ENCODE peak calls at places on chromosomes 2 and 18, in six cellular contexts. R is mesothelial cell of epicardium, Y is hypothalamus, S is iPS DF 6.9, F is T-helper 22 cell, O is NAMALWA. P is an unnamed sample.

GRCh38 chr18:4510709-4511108 is 55.6 kb upstream of the DLGAP1 start:
- DNase-seq in R (no peak), Y (no peak), S (no peak), F (no peak), O (no peak), P (no peak)

GRCh38 chr18:14974576-14974975 is 226.6 kb downstream of the ANKRD30B start:
- DNase-seq in R (no peak), Y (no peak), S (no peak), F (no peak), O (no peak), P (no peak)

GRCh38 chr18:51639541-51639940 is 442.1 kb upstream of the MEX3C start:
- DNase-seq in R (no peak), Y (no peak), S (no peak), F (no peak), O (no peak), P (no peak)

GRCh38 chr2:167383610-167384194 is 495.4 kb downstream of the XIRP2 start:
- DNase-seq in R (no peak), Y (no peak), S (no peak), F (no peak), O (no peak), P (no peak)

GRCh38 chr2:235740821-235741220 is 247.0 kb downstream of the AGAP1 start:
- DNase-seq in R (no peak), Y (no peak), S (peak), F (no peak), O (no peak), P (no peak)

GRCh38 chr2:236939751-236940229 is 145.9 kb upstream of the COPS8 start:
- DNase-seq in R (no peak), Y (no peak), S (no peak), F (no peak), O (no peak), P (no peak)

GRCh38 chr18:32425466-32425865 is 45.2 kb downstream of the GAREM1 start:
- DNase-seq in R (no peak), Y (no peak), S (no peak), F (no peak), O (no peak), P (no peak)

GRCh38 chr2:111071480-111072143 is 49.1 kb upstream of the BCL2L11 start:
- DNase-seq in R (no peak), Y (no peak), S (no peak), F (no peak), O (no peak), P (no peak)

GRCh38 chr18:23793985-23794867 is 105.0 kb downstream of the LAMA3 start:
- DNase-seq in R (no peak), Y (no peak), S (no peak), F (no peak), O (no peak), P (no peak)

GRCh38 chr18:68176901-68177300 is 538.0 kb downstream of the TMX3 start:
- DNase-seq in R (no peak), Y (no peak), S (no peak), F (no peak), O (no peak), P (no peak)

GRCh38 chr18:80034852-80035406 is 695 bp downstream of the RBFA start:
- DNase-seq in R (no peak), Y (no peak), S (no peak), F (no peak), O (no peak), P (no peak)

GRCh38 chr18:74951165-74951760 is 257.7 kb downstream of the PTGR3 start:
- DNase-seq in R (no peak), Y (no peak), S (no peak), F (no peak), O (no peak), P (no peak)

GRCh38 chr18:46469186-46469915 is 187.7 kb downstream of the LOXHD1 start:
- DNase-seq in R (no peak), Y (no peak), S (no peak), F (no peak), O (no peak), P (no peak)

GRCh38 chr2:85215074-85216050 is 82.2 kb downstream of the TCF7L1 start:
- DNase-seq in R (peak), Y (no peak), S (no peak), F (no peak), O (no peak), P (no peak)

GRCh38 chr18:71405142-71405806 is 1116.4 kb downstream of the SOCS6 start:
- DNase-seq in R (no peak), Y (no peak), S (no peak), F (no peak), O (no peak), P (no peak)

GRCh38 chr2:236956641-236957040 is 129.0 kb upstream of the COPS8 start:
- DNase-seq in R (no peak), Y (no peak), S (no peak), F (no peak), O (no peak), P (no peak)

GRCh38 chr2:26292646-26293045 is 47.9 kb downstream of the HADHB start:
- DNase-seq in R (no peak), Y (no peak), S (no peak), F (no peak), O (no peak), P (no peak)

GRCh38 chr2:14628906-14629305 is 3.6 kb upstream of the LRATD1 start:
- DNase-seq in R (no peak), Y (no peak), S (no peak), F (no peak), O (no peak), P (no peak)

GRCh38 chr18:45666006-45666405 is 50.7 kb downstream of the SLC14A2 start:
- DNase-seq in R (no peak), Y (no peak), S (no peak), F (no peak), O (no peak), P (no peak)

GRCh38 chr2:179272406-179273192 is 8.0 kb upstream of the SESTD1 start:
- DNase-seq in R (no peak), Y (no peak), S (no peak), F (no peak), O (no peak), P (no peak)

GRCh38 chr2:217293607-217294006 is 433.7 kb upstream of the TNP1 start:
- DNase-seq in R (no peak), Y (no peak), S (no peak), F (no peak), O (no peak), P (no peak)

GRCh38 chr2:235523021-235523420 is 29.2 kb downstream of the AGAP1 start:
- DNase-seq in R (no peak), Y (no peak), S (no peak), F (no peak), O (no peak), P (no peak)

GRCh38 chr18:21134895-21135294 is 23.3 kb upstream of the ROCK1 start:
- DNase-seq in R (no peak), Y (no peak), S (no peak), F (no peak), O (peak), P (peak)

GRCh38 chr2:158518083-158518482 is 61.3 kb downstream of the PKP4 start:
- DNase-seq in R (no peak), Y (no peak), S (no peak), F (no peak), O (no peak), P (no peak)

GRCh38 chr2:193963472-193964119 is 1693.4 kb upstream of the SLC39A10 start:
- DNase-seq in R (no peak), Y (no peak), S (no peak), F (no peak), O (peak), P (no peak)

GRCh38 chr2:127176371-127177311 is 43.5 kb downstream of the CYP27C1 start:
- DNase-seq in R (no peak), Y (no peak), S (no peak), F (no peak), O (no peak), P (no peak)

GRCh38 chr2:95359035-95359434 is 43.5 kb upstream of the FAHD2A start:
- DNase-seq in R (no peak), Y (no peak), S (no peak), F (no peak), O (no peak), P (no peak)

GRCh38 chr2:54471221-54471711 is 15.1 kb downstream of the SPTBN1 start:
- DNase-seq in R (peak), Y (no peak), S (no peak), F (no peak), O (peak), P (no peak)

GRCh38 chr18:50203801-50204604 is 9.1 kb upstream of the MYO5B start:
- DNase-seq in R (peak), Y (no peak), S (no peak), F (no peak), O (no peak), P (no peak)

GRCh38 chr2:216803803-216804202 is 56.1 kb downstream of the TNP1 start:
- DNase-seq in R (no peak), Y (no peak), S (no peak), F (no peak), O (no peak), P (no peak)

GRCh38 chr2:240957656-240958365 is 40.6 kb upstream of the SNED1 start:
- DNase-seq in R (peak), Y (no peak), S (no peak), F (no peak), O (no peak), P (no peak)

GRCh38 chr2:213129311-213129710 is 22.1 kb downstream of the IKZF2 start:
- DNase-seq in R (no peak), Y (no peak), S (no peak), F (no peak), O (no peak), P (no peak)

GRCh38 chr2:206435738-206436137 is 7.6 kb upstream of the ADAM23 start:
- DNase-seq in R (no peak), Y (no peak), S (no peak), F (no peak), O (no peak), P (no peak)

GRCh38 chr18:52667388-52667787 is 327.4 kb downstream of the DCC start:
- DNase-seq in R (no peak), Y (no peak), S (no peak), F (no peak), O (no peak), P (no peak)

GRCh38 chr2:159714586-159714930 is 2.3 kb downstream of the MARCHF7 start:
- DNase-seq in R (no peak), Y (no peak), S (no peak), F (no peak), O (no peak), P (no peak)

GRCh38 chr2:19806131-19806530 is 95.7 kb downstream of the TTC32 start:
- DNase-seq in R (no peak), Y (no peak), S (no peak), F (no peak), O (no peak), P (no peak)

GRCh38 chr2:42156756-42157155 is 12.4 kb upstream of the EML4 start:
- DNase-seq in R (no peak), Y (no peak), S (no peak), F (no peak), O (no peak), P (no peak)

GRCh38 chr18:35407871-35408481 is 30.8 kb upstream of the ZNF396 start:
- DNase-seq in R (no peak), Y (no peak), S (no peak), F (no peak), O (peak), P (peak)

GRCh38 chr2:96769816-96770215 is 9.1 kb downstream of the CNNM4 start:
- DNase-seq in R (no peak), Y (peak), S (no peak), F (no peak), O (no peak), P (no peak)

GRCh38 chr2:196137271-196137670 is 34.1 kb downstream of the STK17B start:
- DNase-seq in R (no peak), Y (no peak), S (no peak), F (no peak), O (no peak), P (no peak)